ENCODE peak calls at places on chromosomes 16 and 17, in four cellular contexts. C, D, Q and L are unnamed samples.

GRCh38 chr16:88035292-88035691 is 84.1 kb downstream of the BANP start:
- DNase-seq in C (no peak), D (no peak), Q (no peak), L (no peak)

GRCh38 chr16:964696-965395 is 5.9 kb downstream of the LMF1 start:
- DNase-seq in Q (no peak), C (no peak), D (no peak), L (no peak)

GRCh38 chr16:22321340-22322001 is 24.3 kb downstream of the POLR3E start:
- DNase-seq in C (peak), Q (peak), D (peak), L (peak)

GRCh38 chr17:17376362-17376761 is 73.2 kb downstream of the NT5M start:
- DNase-seq in C (no peak), Q (no peak), D (peak), L (no peak)

GRCh38 chr16:12298285-12298684 is 321.8 kb downstream of the SNX29 start:
- DNase-seq in D (no peak), Q (no peak), C (no peak), L (no peak)

GRCh38 chr16:2282866-2283555 is 15.1 kb upstream of the RNPS1 start:
- DNase-seq in Q (no peak), D (no peak), C (no peak), L (no peak)

GRCh38 chr17:71494045-71494444 is 626.8 kb upstream of the SOX9 start:
- DNase-seq in D (no peak), Q (no peak), C (no peak), L (no peak)

GRCh38 chr17:14019186-14019956 is 49.9 kb upstream of the COX10 start:
- DNase-seq in D (no peak), C (no peak), Q (peak), L (no peak)

GRCh38 chr16:87067890-87068289 is 249.3 kb downstream of the C16orf95 start:
- DNase-seq in C (no peak), D (no peak), Q (no peak), L (no peak)

GRCh38 chr16:75340715-75341500 is 89.5 kb upstream of the BCAR1 start:
- DNase-seq in Q (no peak), C (no peak), D (no peak), L (no peak)

GRCh38 chr17:34261568-34261967 is 6.5 kb downstream of the CCL2 start:
- DNase-seq in C (no peak), D (no peak), Q (no peak), L (no peak)

GRCh38 chr17:74951680-74952421 is 16.2 kb downstream of the OTOP3 start:
- DNase-seq in Q (no peak), C (no peak), D (no peak), L (no peak)

GRCh38 chr17:6556121-6557039 is at the start of gene PITPNM3:
- DNase-seq in C (no peak), D (no peak), Q (no peak), L (peak)

GRCh38 chr16:57316390-57317017 is 32.0 kb upstream of the PLLP start:
- DNase-seq in D (no peak), Q (no peak), C (no peak), L (no peak)

GRCh38 chr16:76583466-76583865 is 306.3 kb downstream of the CNTNAP4 start:
- DNase-seq in D (no peak), Q (no peak), C (no peak), L (no peak)

GRCh38 chr16:2856061-2856670 is 1.8 kb downstream of the PRSS22 start:
- DNase-seq in Q (peak), D (no peak), C (no peak), L (peak)

GRCh38 chr17:57868007-57868774 is 18.3 kb upstream of the MRPS23 start:
- DNase-seq in D (peak), Q (peak), C (peak), L (peak)

GRCh38 chr17:50134206-50135110 is 4.5 kb upstream of the SAMD14 start:
- DNase-seq in Q (no peak), C (no peak), D (no peak), L (no peak)

GRCh38 chr17:20201059-20201458 is 191.9 kb downstream of the SPECC1 start:
- DNase-seq in C (no peak), Q (no peak), D (no peak), L (no peak)

GRCh38 chr17:73331060-73331459 is 19.3 kb upstream of the CDC42EP4 start:
- DNase-seq in D (no peak), Q (no peak), C (no peak), L (no peak)

GRCh38 chr16:29663020-29663828 is at the start of gene SPN:
- DNase-seq in Q (peak), C (no peak), D (no peak), L (no peak)

GRCh38 chr17:76357597-76358158 is 4.0 kb upstream of the PRPSAP1 start:
- DNase-seq in D (peak), Q (no peak), C (no peak), L (no peak)

GRCh38 chr17:40563371-40564052 is 1.8 kb downstream of the CCR7 start:
- DNase-seq in C (no peak), Q (no peak), D (no peak), L (no peak)

GRCh38 chr16:11667824-11668589 is at the start of gene SNN:
- DNase-seq in Q (peak), C (no peak), D (peak), L (peak)

GRCh38 chr16:67542464-67542863 is 13.8 kb downstream of the RIPOR1 start:
- DNase-seq in C (no peak), D (no peak), Q (peak), L (peak)

GRCh38 chr17:17001076-17001777 is 29.3 kb upstream of the TNFRSF13B start:
- DNase-seq in D (no peak), C (no peak), Q (no peak), L (no peak)

GRCh38 chr16:85395913-85396878 is 216.9 kb upstream of the GSE1 start:
- DNase-seq in D (no peak), C (no peak), Q (no peak), L (no peak)

GRCh38 chr17:74715144-74715543 is 2.4 kb upstream of the CD300LF start:
- DNase-seq in Q (peak), D (peak), C (no peak), L (no peak)

GRCh38 chr16:79008036-79008868 is 592.3 kb downstream of the MAF start:
- DNase-seq in C (no peak), Q (peak), D (no peak), L (no peak)

GRCh38 chr17:41772586-41773189 is 13.8 kb downstream of the JUP start:
- DNase-seq in C (no peak), Q (no peak), D (peak), L (no peak)

GRCh38 chr17:41773731-41774193 is 12.7 kb downstream of the JUP start:
- DNase-seq in C (no peak), D (no peak), Q (no peak), L (no peak)

GRCh38 chr17:41773190-41773588 is 13.3 kb downstream of the JUP start:
- DNase-seq in Q (no peak), D (peak), C (no peak), L (peak)

GRCh38 chr17:41771389-41772206 is 14.9 kb downstream of the JUP start:
- DNase-seq in Q (no peak), C (no peak), D (no peak), L (no peak)

DNA sequence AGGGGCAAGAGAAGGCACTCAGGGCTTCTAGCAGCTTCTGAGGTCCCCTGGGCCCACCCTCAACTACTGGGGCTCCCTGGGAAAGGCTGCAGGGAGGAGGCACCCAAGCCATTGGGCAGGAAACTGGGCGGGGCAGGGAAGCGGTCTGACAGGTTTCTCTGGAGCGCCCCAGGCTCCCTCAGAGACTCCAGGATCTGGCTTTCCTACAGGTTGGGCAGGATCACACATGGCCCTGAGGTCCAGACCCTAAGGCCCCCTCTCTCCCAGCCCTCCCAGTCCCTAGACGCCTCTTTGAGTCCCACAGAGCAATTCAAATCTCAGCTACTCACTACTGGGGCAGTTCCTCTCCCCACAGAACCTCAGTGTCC is 14.3 kb downstream of the JUP start:
- DNase-seq in C (no peak), Q (no peak), D (no peak), L (no peak)
- TF ChIP-seq TARDBP in C (no peak), Q (no peak), D (no peak), L (no peak)

GRCh38 chr17:7912927-7913524 is 3.1 kb downstream of the RNF227 start:
- DNase-seq in C (peak), Q (peak), D (peak), L (peak)
- TF ChIP-seq SP1 in C (no peak), Q (no peak), D (no peak), L (no peak)

DNA sequence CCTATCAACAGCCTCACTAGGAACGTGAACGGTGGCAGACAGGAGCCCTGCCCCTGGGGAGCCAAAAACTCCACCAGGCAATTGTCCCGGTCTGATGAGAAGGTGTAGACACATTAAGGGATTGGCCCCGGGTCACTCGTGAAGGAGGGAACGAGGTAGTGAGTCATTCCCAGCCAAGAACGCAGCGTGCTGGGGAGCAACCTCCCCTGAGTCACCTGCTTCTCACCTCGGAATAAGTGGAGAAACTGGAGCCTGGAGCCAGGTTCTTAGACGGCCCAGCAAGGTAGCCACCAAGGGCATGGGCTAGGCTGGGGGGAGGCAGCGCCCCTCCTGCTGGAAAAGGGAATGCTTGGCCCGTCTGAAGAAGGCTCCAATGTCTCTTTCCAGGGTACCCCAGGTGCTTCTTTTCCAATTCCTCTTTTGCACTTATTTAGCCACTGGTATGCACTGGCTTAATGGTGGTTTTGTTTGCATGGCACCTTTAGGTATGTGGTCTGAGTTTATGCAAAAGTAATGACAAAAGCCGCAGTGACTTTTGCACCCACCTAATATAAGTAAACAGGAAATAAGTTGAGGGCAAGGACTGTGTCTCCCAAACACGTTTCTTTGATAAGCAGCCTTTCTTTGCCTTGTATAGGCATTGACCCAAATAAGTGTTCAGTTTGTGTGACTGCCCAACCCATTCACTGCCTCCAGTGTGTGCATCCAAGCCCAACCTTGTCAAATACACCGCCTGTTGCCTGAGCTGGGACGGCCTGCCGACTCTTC is 1.8 kb upstream of the HELZ start:
- DNase-seq in C (peak), D (peak), Q (peak), L (peak)
- TF ChIP-seq TARDBP in C (no peak), D (peak), Q (no peak), L (no peak)

DNA sequence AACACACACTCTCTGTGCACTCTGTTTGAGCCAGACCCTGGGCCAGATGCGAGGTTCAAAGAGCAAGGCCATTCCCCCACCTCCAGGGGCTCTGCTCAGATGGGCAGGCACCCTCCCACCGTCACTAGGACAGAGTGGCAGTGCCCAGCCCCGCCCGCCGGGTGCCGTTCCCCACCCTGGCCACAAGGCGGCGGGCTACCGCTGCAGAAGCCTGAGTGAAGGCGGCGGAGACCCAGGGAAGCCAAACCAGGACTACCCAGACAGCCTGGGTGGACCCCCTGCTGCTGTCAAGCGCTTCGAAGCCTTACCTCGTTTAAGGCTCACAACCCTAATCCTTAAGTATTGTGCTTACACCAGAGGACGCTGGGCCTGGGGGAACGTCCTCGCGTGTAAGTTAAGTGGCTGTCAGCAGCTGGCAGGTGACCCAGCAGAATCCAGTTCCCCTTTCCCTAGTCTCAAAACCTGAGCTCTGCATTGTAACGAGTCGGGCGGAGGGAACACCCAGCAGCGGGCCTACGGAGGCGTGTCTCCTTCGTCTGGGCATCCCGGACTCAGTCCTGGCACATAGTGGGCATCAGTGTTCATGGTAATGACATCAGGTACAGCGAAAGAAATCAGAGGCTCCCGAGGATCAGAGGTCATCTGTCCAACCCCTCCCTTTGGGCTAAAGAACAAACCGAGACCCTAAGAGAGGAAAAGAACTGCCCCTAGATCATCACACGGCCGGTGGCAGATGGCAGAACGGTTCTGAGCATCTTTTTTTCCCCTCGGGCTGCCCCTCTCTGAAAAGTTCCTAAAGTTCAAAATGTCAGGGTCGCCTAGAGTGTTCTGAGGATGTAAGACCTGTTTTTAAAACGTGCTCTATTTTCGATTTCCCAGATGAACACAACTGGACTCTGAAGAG is 4.4 kb downstream of the ARHGAP27 start:
- DNase-seq in Q (peak), D (peak), C (no peak), L (peak)
- TF ChIP-seq SP1 in Q (peak), D (no peak), C (no peak), L (no peak)

GRCh38 chr17:56142325-56142724 is 10.9 kb upstream of the ANKFN1 start:
- DNase-seq in C (no peak), Q (no peak), D (no peak), L (no peak)

GRCh38 chr17:56146005-56146404 is 7.3 kb upstream of the ANKFN1 start:
- DNase-seq in C (no peak), D (no peak), Q (no peak), L (no peak)

GRCh38 chr17:56144205-56144604 is 9.1 kb upstream of the ANKFN1 start:
- DNase-seq in Q (no peak), D (no peak), C (no peak), L (no peak)

GRCh38 chr17:56141046-56141839 is 12.0 kb upstream of the ANKFN1 start:
- DNase-seq in Q (no peak), C (no peak), D (no peak), L (no peak)

DNA sequence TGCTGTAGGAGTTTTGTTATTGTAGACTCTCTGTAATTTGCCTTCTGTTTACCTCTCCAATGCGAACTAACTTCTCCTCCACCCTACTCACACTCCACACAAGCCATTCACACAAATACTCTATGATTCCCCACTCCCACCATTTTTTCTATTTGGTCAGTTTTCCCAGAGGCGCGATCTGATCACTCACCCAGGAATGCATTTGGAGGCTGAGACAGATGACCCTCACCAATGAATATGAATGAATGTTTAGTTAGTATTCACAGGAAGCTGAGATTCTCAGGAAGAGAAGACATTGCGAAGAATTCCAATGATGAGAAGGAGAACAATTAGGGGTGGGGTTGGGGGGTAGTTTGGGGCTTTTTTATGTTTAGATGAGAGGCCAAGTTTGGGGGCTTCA is 10.5 kb upstream of the ANKFN1 start:
- DNase-seq in C (no peak), D (no peak), Q (no peak), L (no peak)
- TF ChIP-seq TARDBP in C (no peak), D (no peak), Q (no peak), L (no peak)

DNA sequence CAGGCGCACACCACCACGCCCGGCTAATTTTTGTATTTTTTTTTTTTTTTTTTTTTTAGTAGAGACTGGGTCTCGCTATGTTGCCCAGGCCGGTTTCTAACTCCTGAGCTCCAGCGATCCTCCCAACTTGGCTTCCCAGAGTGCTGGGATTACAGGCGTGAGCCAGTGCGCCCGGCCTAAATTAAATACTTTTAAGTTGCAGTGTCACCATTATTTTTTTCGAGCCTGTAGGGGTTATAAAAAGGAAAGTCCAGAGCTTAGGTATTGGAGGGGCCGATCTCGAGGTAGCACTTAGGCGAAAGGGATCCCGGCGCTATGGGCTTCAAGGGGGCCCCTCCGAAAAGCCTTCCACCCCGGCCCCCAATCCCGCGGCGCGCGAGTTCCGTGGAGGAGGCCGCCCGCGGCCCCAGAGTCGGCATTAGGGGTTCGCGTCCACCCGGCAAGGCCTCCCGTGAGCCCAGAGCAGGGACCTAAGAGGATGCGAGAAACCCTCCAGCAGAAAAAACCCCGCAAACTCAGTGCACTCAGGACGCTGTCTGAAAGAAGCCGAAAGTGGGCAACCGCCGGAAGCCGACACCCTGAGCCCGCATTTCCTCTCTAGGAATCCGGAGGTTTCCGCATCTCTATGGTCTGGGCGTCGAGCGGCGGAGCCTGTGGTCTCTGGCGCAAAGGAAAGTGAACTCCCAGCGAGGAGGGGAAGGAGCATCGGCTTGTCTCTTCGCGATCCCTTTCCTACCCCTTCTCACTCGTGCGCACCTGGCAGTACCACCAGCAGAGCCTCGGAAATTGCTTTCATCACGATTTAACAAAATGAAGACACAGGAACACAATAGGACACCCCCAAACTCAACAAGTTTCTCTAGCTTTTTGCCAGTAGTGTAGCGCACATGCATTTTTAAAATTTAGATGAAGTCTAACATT is 14.1 kb upstream of the RGS9 start:
- DNase-seq in D (peak), C (peak), Q (peak), L (peak)
- TF ChIP-seq SP1 in D (no peak), C (no peak), Q (no peak), L (no peak)

GRCh38 chr16:5793556-5793955 is 696.0 kb upstream of the EEF2KMT start:
- DNase-seq in D (no peak), C (no peak), Q (no peak), L (no peak)
- TF ChIP-seq TARDBP in D (no peak), C (no peak), Q (no peak), L (no peak)

GRCh38 chr17:67534941-67535340 is 157.9 kb downstream of the PITPNC1 start:
- DNase-seq in C (no peak), D (no peak), Q (no peak), L (no peak)

GRCh38 chr17:67532326-67532871 is 155.3 kb downstream of the PITPNC1 start:
- DNase-seq in Q (no peak), D (no peak), C (no peak), L (no peak)

GRCh38 chr17:67528751-67529436 is 151.8 kb downstream of the PITPNC1 start:
- DNase-seq in C (no peak), D (peak), Q (no peak), L (peak)

GRCh38 chr17:67526700-67527099 is 149.6 kb downstream of the PITPNC1 start:
- DNase-seq in Q (no peak), D (no peak), C (no peak), L (no peak)

GRCh38 chr17:67531291-67531690 is 154.2 kb downstream of the PITPNC1 start:
- DNase-seq in C (no peak), Q (no peak), D (no peak), L (no peak)
- TF ChIP-seq SP1 in C (no peak), Q (no peak), D (no peak), L (no peak)

GRCh38 chr16:30927789-30928378 is 4.5 kb downstream of the FBXL19 start:
- DNase-seq in C (peak), Q (peak), D (peak), L (peak)
- TF ChIP-seq TARDBP in C (no peak), Q (no peak), D (no peak), L (no peak)